ENCODE peak calls at places on chromosomes 13 and 19, in eight cellular contexts. X, D, U, W, H, S, C and O are unnamed samples.

GRCh38 chr19:41708481-41708880 is at the start of gene CEACAM5:
- DNase-seq in X (no peak), D (no peak), U (no peak), W (no peak), H (no peak), S (no peak), C (no peak), O (no peak)

GRCh38 chr19:46728693-46729339 is 11.9 kb upstream of the PRKD2 start:
- DNase-seq in X (no peak), D (peak; percentile 93), U (no peak), W (peak; percentile 80), H (peak; percentile 92), S (no peak), C (peak; percentile 71), O (peak; percentile 82)

GRCh38 chr13:35838356-35838755 is 292.8 kb downstream of the DCLK1 start:
- DNase-seq in X (no peak), D (no peak), U (no peak), W (no peak), H (no peak), S (no peak), C (peak; percentile 78), O (no peak)

GRCh38 chr19:55333870-55334269 is 5.8 kb upstream of the KMT5C start:
- DNase-seq in X (no peak), D (no peak), U (no peak), W (no peak), H (no peak), S (no peak), C (no peak), O (no peak)

GRCh38 chr19:57813919-57814504 is 701 bp downstream of the ZNF552 start:
- DNase-seq in X (no peak), D (no peak), U (no peak), W (no peak), H (no peak), S (no peak), C (peak; percentile 6), O (peak; percentile 53)

GRCh38 chr19:7783991-7784421 is 21.0 kb downstream of the CLEC4M start:
- DNase-seq in X (no peak), D (no peak), U (peak; percentile 69), W (no peak), H (peak; percentile 25), S (no peak), C (peak; percentile 62), O (peak; percentile 75)

GRCh38 chr19:33267706-33268105 is 34.6 kb downstream of the CEBPA start:
- DNase-seq in X (no peak), D (no peak), U (no peak), W (no peak), H (no peak), S (no peak), C (no peak), O (no peak)

GRCh38 chr19:44731081-44731480 is 17.4 kb upstream of the BCL3 start:
- DNase-seq in X (no peak), D (no peak), U (no peak), W (no peak), H (no peak), S (no peak), C (no peak), O (no peak)

GRCh38 chr19:47156861-47157454 is 26.3 kb downstream of the SAE1 start:
- DNase-seq in X (no peak), D (no peak), U (no peak), W (no peak), H (no peak), S (no peak), C (peak; percentile 46), O (peak; percentile 14)

GRCh38 chr19:43755256-43755801 is 567 bp upstream of the SMG9 start:
- DNase-seq in X (no peak), D (peak; percentile 81), U (no peak), W (peak; percentile 87), H (peak; percentile 88), S (no peak), C (peak; percentile 80), O (no peak)

GRCh38 chr13:46166947-46167610 is 14.9 kb downstream of the LCP1 start:
- DNase-seq in X (no peak), D (no peak), U (no peak), W (no peak), H (no peak), S (no peak), C (no peak), O (no peak)

GRCh38 chr13:46170268-46170667 is 11.7 kb downstream of the LCP1 start:
- DNase-seq in X (no peak), D (no peak), U (no peak), W (no peak), H (no peak), S (no peak), C (no peak), O (no peak)

GRCh38 chr13:46166221-46166584 is 15.8 kb downstream of the LCP1 start:
- DNase-seq in X (no peak), D (no peak), U (no peak), W (no peak), H (no peak), S (no peak), C (no peak), O (no peak)

GRCh38 chr13:46168818-46169217 is 13.2 kb downstream of the LCP1 start:
- DNase-seq in X (no peak), D (no peak), U (no peak), W (no peak), H (no peak), S (no peak), C (no peak), O (no peak)

DNA sequence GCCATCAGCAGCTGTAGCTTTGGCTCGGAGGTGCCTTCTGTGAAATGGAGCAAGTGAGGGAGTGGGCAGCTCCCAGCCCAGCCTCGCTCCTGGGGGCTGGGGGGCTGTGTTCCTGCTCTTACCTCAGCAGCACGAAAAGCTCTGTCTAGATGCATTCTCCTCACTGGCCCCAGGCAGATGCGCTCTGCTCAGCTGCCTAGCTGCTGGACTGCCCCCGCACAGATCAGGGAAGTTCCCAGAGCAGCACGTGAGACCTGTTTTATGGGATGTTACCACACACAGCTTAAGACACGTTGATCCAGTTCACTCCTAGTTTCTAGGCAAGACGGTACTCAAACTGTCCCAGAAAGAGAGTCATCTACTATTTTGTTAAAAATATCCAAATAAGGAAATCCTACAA is 13.6 kb downstream of the LCP1 start:
- DNase-seq in X (no peak), D (no peak), U (no peak), W (no peak), H (no peak), S (no peak), C (peak; percentile 43), O (peak; percentile 55)
- H3K4me3 ChIP-seq in X (no peak overlapping the region), D (peak overlapping the region; percentile 15), U (no peak overlapping the region), W (no peak overlapping the region), H (no peak overlapping the region), S (no peak overlapping the region), C (no peak overlapping the region), O (no peak overlapping the region)

GRCh38 chr19:681029-681626 is 4.9 kb downstream of the FSTL3 start:
- DNase-seq in X (no peak), D (no peak), U (no peak), W (peak; percentile 55), H (no peak), S (no peak), C (no peak), O (no peak)

GRCh38 chr19:678791-679388 is 2.7 kb downstream of the FSTL3 start:
- DNase-seq in X (no peak), D (no peak), U (no peak), W (no peak), H (no peak), S (no peak), C (no peak), O (no peak)

GRCh38 chr19:679418-680286 is 3.5 kb downstream of the FSTL3 start:
- DNase-seq in X (no peak), D (peak; percentile 58), U (no peak), W (peak; percentile 71), H (peak; percentile 59), S (no peak), C (peak; percentile 89), O (peak; percentile 74)

GRCh38 chr19:681638-682037 is 5.4 kb downstream of the FSTL3 start:
- DNase-seq in X (no peak), D (no peak), U (no peak), W (no peak), H (no peak), S (no peak), C (no peak), O (no peak)

GRCh38 chr19:680287-681028 is 4.3 kb downstream of the FSTL3 start:
- DNase-seq in X (peak; percentile 98), D (peak; percentile 100), U (peak; percentile 92), W (peak; percentile 100), H (peak; percentile 71), S (peak; percentile 96), C (peak; percentile 99), O (peak; percentile 99)
- TF ChIP-seq CTCF in X (peak; percentile 76), D (peak; percentile 37), U (peak; percentile 47), W (peak; percentile 61), H (peak; percentile 41), S (peak; percentile 35), C (peak; percentile 28), O (peak; percentile 21)

DNA sequence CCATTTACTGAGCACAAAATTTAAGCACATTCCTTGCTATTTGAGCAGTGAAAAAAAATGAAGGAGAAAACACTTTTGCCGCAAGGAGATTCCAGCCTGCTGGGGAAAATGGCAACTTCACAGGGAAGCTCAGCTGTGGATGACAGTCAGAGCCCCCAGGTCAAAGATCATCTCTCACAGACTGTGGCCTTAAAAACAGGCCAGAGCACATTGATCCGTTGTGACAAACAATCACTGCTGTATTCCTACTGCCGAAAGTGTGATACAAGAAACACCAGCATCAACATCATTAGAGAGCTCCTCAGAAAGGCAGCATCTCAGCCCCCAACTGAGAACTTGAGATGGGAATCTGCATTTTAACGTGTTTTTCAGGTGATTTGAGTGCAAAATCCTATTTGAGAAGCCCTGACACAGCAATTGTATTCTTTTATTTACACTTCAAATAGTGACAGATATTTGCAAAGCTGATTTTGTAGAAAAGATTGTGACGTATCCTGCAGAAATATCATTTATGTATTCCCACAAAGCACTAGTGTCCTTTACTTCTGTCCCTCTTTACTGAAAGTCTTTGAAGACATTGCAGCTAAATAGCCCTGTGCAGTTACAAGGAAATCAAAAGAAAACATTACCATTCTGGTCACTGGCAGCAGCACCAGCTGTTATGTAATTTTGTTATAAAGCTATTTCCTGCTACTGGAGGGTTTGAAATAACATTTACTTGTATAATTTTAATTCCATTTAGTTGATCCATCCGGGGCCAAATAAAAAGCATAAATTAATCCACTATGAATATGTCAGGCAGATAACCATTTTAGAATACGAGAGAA is 652.0 kb downstream of the LIG4 start:
- DNase-seq in X (no peak), D (no peak), U (no peak), W (no peak), H (no peak), S (no peak), C (no peak), O (no peak)
- H3K4me3 ChIP-seq in X (no peak overlapping the region), D (no peak overlapping the region), U (no peak overlapping the region), W (no peak overlapping the region), H (no peak overlapping the region), S (no peak overlapping the region), C (no peak overlapping the region), O (no peak overlapping the region)

GRCh38 chr13:31699650-31700049 is 39.7 kb upstream of the RXFP2 start:
- DNase-seq in X (no peak), D (no peak), U (no peak), W (no peak), H (no peak), S (no peak), C (peak; percentile 43), O (peak; percentile 5)
- TF ChIP-seq CTCF in X (no peak), D (no peak), U (no peak), W (peak; percentile 28), H (no peak), S (no peak), C (peak; percentile 48), O (peak; percentile 5)